ENCODE peak calls at places on chromosome 13, in six cellular contexts. S, T, Q, W, F and A are unnamed samples.
A peak's percentile ranks its signal among the peaks of the same experiment; 100 is the strongest.

GRCh38 chr13:64928704-64929499 is 2301.2 kb downstream of the PCDH9 start:
- DNase-seq in S (peak; percentile 42), T (no peak), Q (peak; percentile 75), W (peak; percentile 70), F (no peak), A (no peak)

GRCh38 chr13:65606622-65607021 is 1623.5 kb downstream of the PCDH9 start:
- DNase-seq in S (no peak), T (no peak), Q (no peak), W (peak; percentile 4), F (no peak), A (no peak)

GRCh38 chr13:71149498-71150363 is 717.3 kb downstream of the DACH1 start:
- DNase-seq in S (no peak), T (no peak), Q (no peak), W (no peak), F (no peak), A (no peak)

GRCh38 chr13:110676511-110677204 is 29.3 kb downstream of the CARS2 start:
- DNase-seq in S (no peak), T (peak; percentile 19), Q (no peak), W (no peak), F (no peak), A (no peak)

GRCh38 chr13:38767506-38768265 is 80.8 kb downstream of the FREM2 start:
- DNase-seq in S (no peak), T (no peak), Q (no peak), W (no peak), F (no peak), A (no peak)

GRCh38 chr13:77717508-77717907 is 20.0 kb downstream of the SLAIN1 start:
- DNase-seq in S (no peak), T (no peak), Q (no peak), W (no peak), F (no peak), A (no peak)

GRCh38 chr13:93751117-93751516 is 524.5 kb downstream of the GPC6 start:
- DNase-seq in S (no peak), T (peak; percentile 60), Q (no peak), W (no peak), F (no peak), A (no peak)

GRCh38 chr13:43799191-43799590 is 12.4 kb upstream of the ENOX1 start:
- DNase-seq in S (no peak), T (no peak), Q (no peak), W (peak; percentile 52), F (no peak), A (no peak)

GRCh38 chr13:26562538-26562890 is 5.0 kb downstream of the WASF3 start:
- DNase-seq in S (no peak), T (no peak), Q (peak; percentile 47), W (no peak), F (peak; percentile 80), A (no peak)

GRCh38 chr13:62781866-62782265 is 1366.2 kb upstream of the PCDH20 start:
- DNase-seq in S (no peak), T (no peak), Q (no peak), W (peak; percentile 17), F (no peak), A (no peak)

GRCh38 chr13:28753946-28754345 is 35.2 kb upstream of the SLC46A3 start:
- DNase-seq in S (no peak), T (no peak), Q (no peak), W (no peak), F (no peak), A (no peak)

GRCh38 chr13:22227895-22228294 is 557.0 kb downstream of the FGF9 start:
- DNase-seq in S (no peak), T (no peak), Q (no peak), W (no peak), F (no peak), A (no peak)

GRCh38 chr13:40986328-40986856 is 32.7 kb downstream of the ELF1 start:
- DNase-seq in S (no peak), T (no peak), Q (peak; percentile 32), W (peak; percentile 71), F (no peak), A (no peak)

GRCh38 chr13:110017379-110017778 is 231.0 kb upstream of the IRS2 start:
- DNase-seq in S (peak; percentile 74), T (no peak), Q (peak; percentile 89), W (peak; percentile 88), F (no peak), A (no peak)

GRCh38 chr13:20721454-20722357 is 18.2 kb downstream of the IL17D start:
- DNase-seq in S (no peak), T (no peak), Q (peak; percentile 68), W (peak; percentile 54), F (peak; percentile 67), A (peak; percentile 77)

GRCh38 chr13:91571681-91572080 is 173.3 kb downstream of the GPC5 start:
- DNase-seq in S (no peak), T (no peak), Q (no peak), W (no peak), F (no peak), A (no peak)

GRCh38 chr13:91564422-91564821 is 166.0 kb downstream of the GPC5 start:
- DNase-seq in S (no peak), T (no peak), Q (no peak), W (no peak), F (peak; percentile 28), A (no peak)

GRCh38 chr13:91572944-91573535 is 174.6 kb downstream of the GPC5 start:
- DNase-seq in S (no peak), T (no peak), Q (no peak), W (peak; percentile 8), F (no peak), A (no peak)

GRCh38 chr13:91572439-91572838 is 174.0 kb downstream of the GPC5 start:
- DNase-seq in S (no peak), T (no peak), Q (no peak), W (no peak), F (no peak), A (no peak)

DNA sequence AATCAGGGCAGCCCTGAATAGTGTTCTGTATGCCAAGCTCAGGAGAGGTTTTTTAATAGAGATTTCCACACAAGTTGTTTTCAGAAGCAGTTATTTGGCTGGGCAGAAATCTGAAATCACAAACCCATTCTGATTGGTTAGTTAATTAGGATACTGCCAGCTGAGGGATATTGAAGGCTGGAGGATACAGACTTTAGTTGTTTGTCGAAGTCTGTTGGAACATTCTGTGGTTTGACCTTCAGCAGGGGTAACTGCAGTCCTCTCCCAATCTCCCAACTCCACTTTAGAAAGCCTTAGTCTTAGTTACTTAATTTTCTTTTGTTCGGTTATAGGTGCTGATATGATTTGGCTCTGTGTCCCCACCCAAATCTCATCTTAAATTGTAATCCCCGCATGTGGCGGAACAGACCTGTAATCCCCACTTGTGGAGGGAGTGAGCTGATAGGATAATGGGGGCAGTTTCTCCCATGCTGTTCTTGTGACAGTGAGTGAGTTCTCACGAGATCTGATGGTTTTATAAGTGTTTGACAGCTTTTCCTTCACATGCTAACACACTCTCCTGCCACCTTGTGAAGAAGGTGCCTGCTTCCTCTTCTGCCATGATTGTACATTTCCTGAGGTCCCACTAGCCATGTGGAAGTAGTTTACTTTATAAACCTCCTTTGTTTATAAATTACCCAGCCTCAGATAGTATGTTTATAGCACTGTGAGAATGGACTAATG is 169.2 kb downstream of the GPC5 start:
- DNase-seq in S (no peak), T (no peak), Q (no peak), W (no peak), F (no peak), A (no peak)
- TF ChIP-seq EZH2phosphoT487 in S (no peak), T (no peak), Q (no peak), W (no peak), F (no peak), A (no peak)

GRCh38 chr13:99659234-99659633 is 158.0 kb downstream of the TM9SF2 start:
- DNase-seq in S (no peak), T (peak; percentile 20), Q (no peak), W (no peak), F (no peak), A (peak; percentile 21)

GRCh38 chr13:99657848-99658265 is 156.6 kb downstream of the TM9SF2 start:
- DNase-seq in S (no peak), T (no peak), Q (peak; percentile 67), W (no peak), F (peak; percentile 28), A (peak; percentile 79)

GRCh38 chr13:99656843-99657506 is 155.7 kb downstream of the TM9SF2 start:
- DNase-seq in S (no peak), T (peak; percentile 27), Q (no peak), W (no peak), F (no peak), A (peak; percentile 27)

GRCh38 chr13:99660101-99660500 is 158.8 kb downstream of the TM9SF2 start:
- DNase-seq in S (no peak), T (no peak), Q (no peak), W (no peak), F (no peak), A (peak; percentile 39)

DNA sequence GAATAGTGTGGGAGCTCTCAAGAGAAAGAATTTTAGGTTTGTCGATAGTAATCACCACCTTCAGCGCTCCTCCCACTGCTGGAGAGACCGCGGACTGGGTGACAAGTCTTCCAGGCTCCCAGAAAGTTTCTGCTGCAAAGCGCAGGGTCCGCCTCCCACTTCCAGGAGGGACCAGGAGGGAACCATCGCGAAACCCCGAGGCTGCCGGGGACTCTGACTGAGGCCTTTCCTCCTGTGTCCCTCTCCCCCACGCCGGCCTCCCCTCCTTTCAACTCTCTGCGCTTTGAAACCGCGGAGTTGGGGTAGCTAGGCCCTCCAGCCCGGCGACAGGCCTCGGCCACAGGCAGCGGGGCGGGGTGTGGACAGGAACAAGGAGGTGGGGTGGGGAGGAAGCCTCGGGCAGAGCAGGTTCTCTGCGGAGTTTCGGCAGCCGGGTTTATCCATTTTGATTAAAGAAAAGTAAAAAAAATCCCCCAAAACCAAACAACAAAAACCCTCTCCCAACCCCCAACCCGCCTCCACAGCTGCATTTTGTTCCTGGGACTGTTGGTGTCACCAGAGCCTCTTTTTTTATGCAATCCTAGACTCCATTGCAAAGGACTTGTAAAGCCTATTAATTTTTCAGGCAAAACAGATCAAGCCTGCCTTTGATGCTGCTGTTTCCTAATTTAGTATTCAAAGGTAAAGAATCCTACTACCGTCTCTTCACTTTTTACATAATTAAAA is 157.2 kb downstream of the TM9SF2 start:
- DNase-seq in S (no peak), T (peak; percentile 45), Q (peak; percentile 79), W (peak; percentile 6), F (peak; percentile 59), A (peak; percentile 83)
- H3K9ac ChIP-seq in S (no peak overlapping the region), T (no peak overlapping the region), Q (peak overlapping the region; percentile 84), W (no peak overlapping the region), F (no peak overlapping the region), A (no peak overlapping the region)

GRCh38 chr13:52736891-52737290 is 2.7 kb downstream of the CNMD start:
- DNase-seq in S (no peak), T (no peak), Q (no peak), W (no peak), F (no peak), A (no peak)
- H3K27ac ChIP-seq in S (no peak overlapping the region), T (no peak overlapping the region), Q (no peak overlapping the region), W (no peak overlapping the region), F (no peak overlapping the region), A (no peak overlapping the region)

GRCh38 chr13:113672002-113672651 is 5.1 kb downstream of the GRK1 start:
- DNase-seq in S (no peak), T (no peak), Q (no peak), W (no peak), F (no peak), A (no peak)
- TF ChIP-seq EZH2phosphoT487 in S (no peak), T (no peak), Q (no peak), W (no peak), F (no peak), A (no peak)